ENCODE peak calls at places on chromosome 17, in four cellular contexts. M is GM20000, F is right lobe of liver, U is Kasumi-1. Q is an unnamed sample.

GRCh38 chr17:61461967-61462733 is 9.9 kb downstream of the TBX4 start:
- DNase-seq in U (peak), M (no peak), F (no peak), Q (no peak)

GRCh38 chr17:62966426-62967110 is 533 bp downstream of the TANC2 start:
- DNase-seq in F (peak), M (peak), U (peak), Q (no peak)

GRCh38 chr17:19539040-19539399 is 5.4 kb downstream of the SLC47A1 start:
- DNase-seq in F (no peak), M (no peak), U (no peak), Q (no peak)

GRCh38 chr17:78889525-78889924 is 13.5 kb downstream of the CEP295NL start:
- DNase-seq in M (peak), U (no peak), F (no peak), Q (no peak)

GRCh38 chr17:80261159-80261894 is 675 bp downstream of the RNF213 start:
- DNase-seq in F (peak), U (peak), M (no peak), Q (peak)

GRCh38 chr17:47636273-47637030 is 13.3 kb upstream of the KPNB1 start:
- DNase-seq in M (no peak), F (no peak), U (no peak), Q (no peak)

GRCh38 chr17:27878776-27879562 is 14.2 kb downstream of the LYRM9 start:
- DNase-seq in M (no peak), F (no peak), U (no peak), Q (no peak)

GRCh38 chr17:4532860-4533521 is 22.2 kb downstream of the MYBBP1A start:
- DNase-seq in U (no peak), M (no peak), F (no peak), Q (no peak)

GRCh38 chr17:72370819-72371218 is 250.0 kb downstream of the SOX9 start:
- DNase-seq in F (no peak), U (no peak), M (no peak), Q (no peak)

GRCh38 chr17:33519692-33520091 is 226.6 kb upstream of the ASIC2 start:
- DNase-seq in U (no peak), F (peak), M (no peak), Q (no peak)

GRCh38 chr17:45753645-45754225 is 30.4 kb upstream of the CRHR1 start:
- DNase-seq in F (no peak), M (no peak), U (no peak), Q (no peak)

GRCh38 chr17:17437893-17438292 is 38.9 kb upstream of the MED9 start:
- DNase-seq in M (no peak), F (no peak), U (no peak), Q (no peak)

GRCh38 chr17:34389343-34389742 is 26.3 kb upstream of the CCL1 start:
- DNase-seq in U (no peak), F (no peak), M (no peak), Q (no peak)

GRCh38 chr17:68089881-68090280 is 54.3 kb downstream of the KPNA2 start:
- DNase-seq in U (peak), F (peak), M (no peak), Q (peak)

GRCh38 chr17:45851873-45852272 is 7.2 kb downstream of the SPPL2C start:
- DNase-seq in U (no peak), F (no peak), M (no peak), Q (no peak)

GRCh38 chr17:83119987-83120864 is 40.8 kb downstream of the METRNL start:
- DNase-seq in M (peak), U (peak), F (no peak), Q (no peak)

GRCh38 chr17:17563530-17563929 is 28.0 kb downstream of the PEMT start:
- DNase-seq in U (no peak), F (no peak), M (no peak), Q (peak)

GRCh38 chr17:41689497-41690299 is 1.0 kb downstream of the EIF1 start:
- DNase-seq in U (peak), M (no peak), F (no peak), Q (peak)

GRCh38 chr17:44348234-44348987 is 3.3 kb downstream of the GRN start:
- DNase-seq in M (peak), U (peak), F (no peak), Q (no peak)

GRCh38 chr17:364766-365165 is 12.2 kb upstream of the RPH3AL start:
- DNase-seq in M (no peak), F (no peak), U (no peak), Q (no peak)

GRCh38 chr17:75061618-75062017 is 14.6 kb downstream of the KCTD2 start:
- DNase-seq in U (no peak), F (no peak), M (no peak), Q (no peak)

GRCh38 chr17:74972107-74972972 is at the start of gene HID1:
- DNase-seq in U (peak), F (peak), M (peak), Q (peak)

GRCh38 chr17:58763263-58763662 is 7.6 kb downstream of the PPM1E start:
- DNase-seq in F (no peak), U (no peak), M (no peak), Q (no peak)

GRCh38 chr17:68704897-68705296 is 103.7 kb upstream of the FAM20A start:
- DNase-seq in M (no peak), F (no peak), U (no peak), Q (no peak)

GRCh38 chr17:28747046-28747691 is 3.4 kb downstream of the TRAF4 start:
- DNase-seq in M (no peak), U (no peak), F (no peak), Q (peak)

GRCh38 chr17:56595831-56596740 is 2.6 kb downstream of the NOG start:
- DNase-seq in F (peak), M (no peak), U (peak), Q (peak)

GRCh38 chr17:62870581-62870964 is 62.5 kb upstream of the MARCHF10 start:
- DNase-seq in U (no peak), F (no peak), M (no peak), Q (no peak)

GRCh38 chr17:7132511-7133094 is 18.0 kb upstream of the ASGR2 start:
- DNase-seq in U (peak), F (peak), M (peak), Q (no peak)

GRCh38 chr17:74532115-74532514 is 840 bp upstream of the CD300LB start:
- DNase-seq in U (peak), F (no peak), M (no peak), Q (no peak)

GRCh38 chr17:79811036-79811887 is 14.4 kb upstream of the CBX8 start:
- DNase-seq in F (peak), U (peak), M (peak), Q (no peak)

GRCh38 chr17:30064738-30065137 is 51.9 kb upstream of the NSRP1 start:
- DNase-seq in F (no peak), M (no peak), U (no peak), Q (no peak)

GRCh38 chr17:73952498-73953205 is 250.8 kb upstream of the RPL38 start:
- DNase-seq in U (no peak), F (peak), M (peak), Q (peak)

GRCh38 chr17:69450857-69451410 is 36.4 kb downstream of the MAP2K6 start:
- DNase-seq in U (no peak), F (no peak), M (no peak), Q (no peak)

GRCh38 chr17:39867084-39867890 is 715 bp upstream of the ZPBP2 start:
- DNase-seq in F (no peak), U (no peak), M (peak), Q (no peak)

GRCh38 chr17:50272711-50273653 is 1.3 kb upstream of the TMEM92 start:
- DNase-seq in U (peak), M (peak), F (peak), Q (peak)

GRCh38 chr17:66200685-66201092 is 8.8 kb upstream of the CEP112 start:
- DNase-seq in F (no peak), U (peak), M (no peak), Q (peak)

GRCh38 chr17:63956296-63956920 is 16.3 kb downstream of the SCN4A start:
- DNase-seq in M (no peak), F (no peak), U (no peak), Q (no peak)